ENCODE peak calls at places on chromosomes 5 and 9, in ten cellular contexts. O is neural progenitor cell; C is activated T-cell treated with anti-CD3 and anti-CD28 coated beads, Interleukin-2, amount 50 U/mL, for 72 hours; F is stimulated activated naive CD8-positive, alpha-beta T cell treated with anti-CD3 and anti-CD28 coated beads, Interleukin-15, Interleukin-2, amounts not matched to agents 100 U/mL and 50 U/mL, for 24 hours; X is OCI-LY7; R is activated CD4-positive, CD25-positive, alpha-beta regulatory T cell; S is breast epithelium; Q is stimulated activated CD4-positive, alpha-beta T cell treated with anti-CD3 and anti-CD28 coated beads, TNF-alpha, amount 100 ng/mL, for 48 hours; T is NCI-H1105 treated with DMSO at 0.1 percent for 48 hours; L is ELR. J is an unnamed sample.

GRCh38 chr9:124291801-124292396 is 34.1 kb downstream of the NEK6 start:
- DNase-seq in O (no peak), C (peak), F (peak), X (peak), R (peak), S (no peak), Q (peak), T (no peak), L (no peak), J (no peak)

GRCh38 chr9:96156151-96156550 is 145.8 kb downstream of the HSD17B3 start:
- DNase-seq in O (no peak), C (no peak), F (no peak), X (no peak), R (no peak), S (no peak), Q (no peak), T (no peak), L (no peak), J (no peak)

GRCh38 chr9:33162721-33163311 is 4.3 kb downstream of the B4GALT1 start:
- DNase-seq in O (no peak), C (no peak), F (no peak), X (no peak), R (no peak), S (no peak), Q (no peak), T (no peak), L (peak), J (no peak)

GRCh38 chr9:128575921-128576320 is 23.5 kb downstream of the SPTAN1 start:
- DNase-seq in O (no peak), C (no peak), F (no peak), X (no peak), R (no peak), S (no peak), Q (no peak), T (no peak), L (no peak), J (no peak)

GRCh38 chr5:44807269-44807668 is 1.5 kb upstream of the MRPS30 start:
- DNase-seq in O (no peak), C (no peak), F (no peak), X (no peak), R (no peak), S (no peak), Q (no peak), T (no peak), L (peak), J (no peak)

GRCh38 chr5:73419414-73420390 is 28.9 kb downstream of the FOXD1 start:
- DNase-seq in O (peak), C (no peak), F (no peak), X (no peak), R (no peak), S (no peak), Q (no peak), T (no peak), L (peak), J (peak)

GRCh38 chr5:97181856-97182545 is 1.0 kb downstream of the RIOK2 start:
- DNase-seq in O (no peak), C (no peak), F (no peak), X (no peak), R (no peak), S (no peak), Q (no peak), T (no peak), L (peak), J (no peak)

GRCh38 chr5:116504593-116504992 is 70.0 kb downstream of the SEMA6A start:
- DNase-seq in O (no peak), C (no peak), F (no peak), X (no peak), R (no peak), S (no peak), Q (no peak), T (no peak), L (no peak), J (no peak)

GRCh38 chr9:105458404-105458803 is 10.6 kb downstream of the FSD1L start:
- DNase-seq in O (no peak), C (no peak), F (no peak), X (peak), R (no peak), S (no peak), Q (no peak), T (no peak), L (no peak), J (no peak)

GRCh38 chr5:72845889-72846288 is 29.4 kb downstream of the TNPO1 start:
- DNase-seq in O (no peak), C (no peak), F (no peak), X (no peak), R (no peak), S (no peak), Q (no peak), T (no peak), L (no peak), J (no peak)

GRCh38 chr5:3195991-3196390 is 399.6 kb upstream of the IRX1 start:
- DNase-seq in O (peak), C (no peak), F (no peak), X (no peak), R (no peak), S (no peak), Q (no peak), T (no peak), L (no peak), J (no peak)

GRCh38 chr5:144202072-144202471 is 31.4 kb downstream of the KCTD16 start:
- DNase-seq in O (no peak), C (no peak), F (no peak), X (no peak), R (no peak), S (no peak), Q (no peak), T (peak), L (no peak), J (no peak)

GRCh38 chr5:119267958-119268386 is 87.8 kb upstream of the TNFAIP8 start:
- DNase-seq in O (peak), C (peak), F (peak), X (peak), R (peak), S (peak), Q (peak), T (peak), L (peak), J (peak)

GRCh38 chr9:27292646-27293045 is 4.3 kb downstream of the EQTN start:
- DNase-seq in O (peak), C (no peak), F (no peak), X (no peak), R (no peak), S (no peak), Q (no peak), T (no peak), L (no peak), J (no peak)

GRCh38 chr9:114098660-114099522 is at the start of gene KIF12:
- DNase-seq in O (peak), C (peak), F (peak), X (no peak), R (no peak), S (peak), Q (no peak), T (no peak), L (peak), J (peak)

GRCh38 chr5:126846344-126846743 is 69.4 kb downstream of the LMNB1 start:
- DNase-seq in O (no peak), C (no peak), F (no peak), X (no peak), R (no peak), S (no peak), Q (no peak), T (no peak), L (peak), J (no peak)

GRCh38 chr5:144467795-144468194 is 297.1 kb downstream of the KCTD16 start:
- DNase-seq in O (peak), C (no peak), F (no peak), X (no peak), R (no peak), S (no peak), Q (no peak), T (peak), L (peak), J (no peak)

GRCh38 chr5:97452646-97453045 is 269.6 kb upstream of the RIOK2 start:
- DNase-seq in O (no peak), C (no peak), F (no peak), X (no peak), R (no peak), S (no peak), Q (no peak), T (no peak), L (no peak), J (no peak)

GRCh38 chr5:136563489-136563888 is 198.1 kb upstream of the TRPC7 start:
- DNase-seq in O (no peak), C (no peak), F (no peak), X (no peak), R (no peak), S (no peak), Q (no peak), T (no peak), L (no peak), J (no peak)

GRCh38 chr5:43652537-43653302 is 49.7 kb downstream of the NNT start:
- DNase-seq in O (no peak), C (no peak), F (no peak), X (no peak), R (no peak), S (no peak), Q (no peak), T (no peak), L (no peak), J (no peak)

GRCh38 chr5:55570026-55570425 is 35.3 kb upstream of the PLPP1 start:
- DNase-seq in O (peak), C (no peak), F (no peak), X (no peak), R (no peak), S (no peak), Q (no peak), T (no peak), L (peak), J (no peak)

GRCh38 chr5:91288517-91288916 is 94.6 kb downstream of the ARRDC3 start:
- DNase-seq in O (no peak), C (no peak), F (no peak), X (no peak), R (no peak), S (no peak), Q (no peak), T (no peak), L (no peak), J (no peak)

GRCh38 chr9:23769307-23769935 is 56.6 kb downstream of the ELAVL2 start:
- DNase-seq in O (peak), C (no peak), F (no peak), X (no peak), R (no peak), S (no peak), Q (no peak), T (no peak), L (peak), J (no peak)

GRCh38 chr9:16512281-16512680 is 358.2 kb downstream of the BNC2 start:
- DNase-seq in O (no peak), C (no peak), F (no peak), X (no peak), R (no peak), S (no peak), Q (no peak), T (no peak), L (no peak), J (no peak)

GRCh38 chr5:173705512-173705825 is 89.0 kb upstream of the BOD1 start:
- DNase-seq in O (no peak), C (no peak), F (no peak), X (no peak), R (no peak), S (no peak), Q (no peak), T (no peak), L (no peak), J (no peak)

GRCh38 chr5:170572453-170572852 is 68.6 kb downstream of the KCNIP1 start:
- DNase-seq in O (no peak), C (peak), F (peak), X (no peak), R (no peak), S (no peak), Q (peak), T (peak), L (peak), J (no peak)

GRCh38 chr5:8500426-8500825 is 631.5 kb downstream of the MTRR start:
- DNase-seq in O (no peak), C (no peak), F (no peak), X (no peak), R (no peak), S (no peak), Q (no peak), T (no peak), L (peak), J (no peak)

GRCh38 chr9:121447341-121447834 is 52.3 kb downstream of the GGTA1 start:
- DNase-seq in O (no peak), C (no peak), F (no peak), X (no peak), R (no peak), S (no peak), Q (no peak), T (no peak), L (peak), J (no peak)

GRCh38 chr9:131366745-131367401 is 27.0 kb upstream of the PRRC2B start:
- DNase-seq in O (peak), C (no peak), F (no peak), X (peak), R (no peak), S (no peak), Q (no peak), T (peak), L (peak), J (no peak)

GRCh38 chr5:160242140-160242539 is 12.8 kb downstream of the FABP6 start:
- DNase-seq in O (no peak), C (no peak), F (no peak), X (no peak), R (no peak), S (no peak), Q (no peak), T (no peak), L (peak), J (no peak)

GRCh38 chr5:142542906-142543305 is 143.0 kb downstream of the FGF1 start:
- DNase-seq in O (no peak), C (no peak), F (no peak), X (no peak), R (no peak), S (no peak), Q (no peak), T (no peak), L (peak), J (no peak)

GRCh38 chr5:103232393-103232999 is 26.1 kb upstream of the MACIR start:
- DNase-seq in O (no peak), C (peak), F (no peak), X (peak), R (no peak), S (no peak), Q (no peak), T (peak), L (peak), J (no peak)

GRCh38 chr5:78717674-78718073 is 69.1 kb upstream of the LHFPL2 start:
- DNase-seq in O (no peak), C (no peak), F (no peak), X (no peak), R (no peak), S (no peak), Q (no peak), T (no peak), L (peak), J (no peak)

GRCh38 chr9:124079176-124079925 is 67.8 kb downstream of the LHX2 start:
- DNase-seq in O (no peak), C (no peak), F (no peak), X (no peak), R (no peak), S (no peak), Q (no peak), T (no peak), L (peak), J (no peak)

GRCh38 chr9:134662143-134662876 is 20.7 kb downstream of the COL5A1 start:
- DNase-seq in O (no peak), C (no peak), F (no peak), X (no peak), R (no peak), S (no peak), Q (no peak), T (no peak), L (peak), J (peak)

GRCh38 chr9:124384849-124385248 is 30.4 kb downstream of the PSMB7 start:
- DNase-seq in O (no peak), C (no peak), F (no peak), X (no peak), R (no peak), S (no peak), Q (no peak), T (peak), L (no peak), J (no peak)

GRCh38 chr5:143372187-143372829 is 31.2 kb downstream of the NR3C1 start:
- DNase-seq in O (no peak), C (no peak), F (no peak), X (no peak), R (no peak), S (no peak), Q (no peak), T (no peak), L (no peak), J (no peak)

GRCh38 chr5:146475906-146476305 is 28.8 kb downstream of the TCERG1 start:
- DNase-seq in O (no peak), C (no peak), F (no peak), X (no peak), R (no peak), S (no peak), Q (no peak), T (no peak), L (no peak), J (no peak)

GRCh38 chr9:95509851-95510529 is 6.8 kb downstream of the PTCH1 start:
- DNase-seq in O (peak), C (no peak), F (no peak), X (peak), R (no peak), S (no peak), Q (no peak), T (peak), L (peak), J (no peak)

GRCh38 chr5:176548967-176549444 is at the start of gene CDHR2:
- DNase-seq in O (no peak), C (no peak), F (no peak), X (no peak), R (no peak), S (no peak), Q (no peak), T (no peak), L (no peak), J (no peak)